ENCODE peak calls at places on chromosomes 11 and 22, in ten cellular contexts. M is IMR-90, K is NT2/D1, O is adipocyte, A is HCT116, H is left lung, L is cardiac muscle cell, N is neural progenitor cell, C is small intestine, P is uterus. X is an unnamed sample. For H3K9me3, the result is how much of the 10 kb centered on the place peaks cover.

GRCh38 chr22:37420656-37421467 is 6.4 kb downstream of the ELFN2 start:
- DNase-seq in M (peak), K (no peak), O (no peak), A (no peak), H (no peak), L (no peak), N (no peak), C (no peak), P (no peak), X (peak)

GRCh38 chr11:117820071-117820470 is 4.5 kb downstream of the FXYD2 start:
- DNase-seq in M (no peak), K (no peak), O (no peak), A (no peak), H (peak), L (no peak), N (no peak), C (peak), P (no peak), X (peak)

GRCh38 chr11:11211186-11211585 is 141.9 kb downstream of the CSNK2A3 start:
- DNase-seq in M (no peak), K (no peak), O (no peak), A (no peak), H (no peak), L (no peak), N (no peak), C (no peak), P (no peak), X (no peak)

GRCh38 chr11:11171854-11172253 is 181.2 kb downstream of the CSNK2A3 start:
- DNase-seq in M (no peak), K (no peak), O (no peak), A (no peak), H (no peak), L (no peak), N (no peak), C (peak), P (no peak), X (no peak)

GRCh38 chr11:39806652-39807051 is 1652.8 kb downstream of the LRRC4C start:
- DNase-seq in M (no peak), K (no peak), O (no peak), A (no peak), H (no peak), L (no peak), N (no peak), C (no peak), P (no peak), X (no peak)

GRCh38 chr22:25774575-25775026 is 32.6 kb downstream of the MYO18B start:
- DNase-seq in M (no peak), K (peak), O (peak), A (no peak), H (no peak), L (no peak), N (peak), C (no peak), P (no peak), X (no peak)

GRCh38 chr22:38862375-38863329 is 9.4 kb downstream of the CBX6 start:
- DNase-seq in M (no peak), K (no peak), O (peak), A (no peak), H (no peak), L (peak), N (peak), C (no peak), P (peak), X (no peak)

GRCh38 chr11:43327987-43328386 is 16.2 kb downstream of the API5 start:
- DNase-seq in M (peak), K (no peak), O (peak), A (no peak), H (no peak), L (no peak), N (no peak), C (peak), P (no peak), X (no peak)

GRCh38 chr11:78310500-78310909 is 107.1 kb downstream of the GAB2 start:
- DNase-seq in M (peak), K (no peak), O (no peak), A (no peak), H (no peak), L (no peak), N (no peak), C (peak), P (peak), X (peak)

GRCh38 chr11:43419460-43419859 is 60.7 kb downstream of the TTC17 start:
- DNase-seq in M (peak), K (peak), O (peak), A (peak), H (no peak), L (peak), N (peak), C (peak), P (no peak), X (no peak)

GRCh38 chr11:13015753-13016152 is 6.6 kb downstream of the RASSF10 start:
- DNase-seq in M (no peak), K (no peak), O (no peak), A (no peak), H (no peak), L (peak), N (no peak), C (peak), P (no peak), X (no peak)

GRCh38 chr22:35498026-35498425 is 42.6 kb upstream of the RASD2 start:
- DNase-seq in M (peak), K (no peak), O (no peak), A (no peak), H (no peak), L (no peak), N (no peak), C (no peak), P (no peak), X (no peak)

GRCh38 chr11:15764948-15765347 is 591.4 kb downstream of the SOX6 start:
- DNase-seq in M (no peak), K (no peak), O (no peak), A (no peak), H (no peak), L (no peak), N (no peak), C (peak), P (no peak), X (no peak)

GRCh38 chr11:36363361-36364272 is 67.5 kb downstream of the PRR5L start:
- DNase-seq in M (no peak), K (no peak), O (no peak), A (no peak), H (no peak), L (peak), N (peak), C (peak), P (no peak), X (no peak)

GRCh38 chr22:23397008-23397617 is 183.0 kb downstream of the IGLL1 start:
- DNase-seq in M (no peak), K (no peak), O (no peak), A (no peak), H (no peak), L (no peak), N (no peak), C (no peak), P (no peak), X (no peak)

GRCh38 chr11:70176940-70177689 is 26.0 kb upstream of the FADD start:
- DNase-seq in M (no peak), K (peak), O (peak), A (peak), H (peak), L (peak), N (peak), C (peak), P (no peak), X (peak)

GRCh38 chr11:129368889-129369672 is 6.6 kb upstream of the BARX2 start:
- DNase-seq in M (no peak), K (no peak), O (no peak), A (no peak), H (no peak), L (peak), N (no peak), C (peak), P (no peak), X (no peak)

GRCh38 chr22:19974233-19974861 is 32.7 kb upstream of the TXNRD2 start:
- DNase-seq in M (peak), K (peak), O (peak), A (peak), H (no peak), L (peak), N (peak), C (peak), P (no peak), X (peak)

GRCh38 chr11:72573380-72573949 is 100.8 kb downstream of the PDE2A start:
- DNase-seq in M (peak), K (peak), O (peak), A (peak), H (no peak), L (peak), N (peak), C (peak), P (no peak), X (no peak)

GRCh38 chr11:73236879-73237278 is 18.8 kb downstream of the P2RY2 start:
- DNase-seq in M (peak), K (peak), O (peak), A (peak), H (no peak), L (peak), N (peak), C (peak), P (no peak), X (no peak)

GRCh38 chr11:99937330-99937729 is 749.8 kb upstream of the ARHGAP42 start:
- DNase-seq in M (no peak), K (no peak), O (no peak), A (no peak), H (no peak), L (no peak), N (no peak), C (no peak), P (no peak), X (no peak)

GRCh38 chr11:69916806-69917387 is 97.7 kb upstream of the FGF3 start:
- DNase-seq in M (no peak), K (no peak), O (no peak), A (no peak), H (no peak), L (no peak), N (no peak), C (no peak), P (peak), X (no peak)

GRCh38 chr11:72634016-72634415 is 40.2 kb downstream of the PDE2A start:
- DNase-seq in M (no peak), K (no peak), O (no peak), A (no peak), H (peak), L (no peak), N (no peak), C (no peak), P (no peak), X (no peak)

GRCh38 chr11:126452718-126453117 is 97.2 kb downstream of the ST3GAL4 start:
- DNase-seq in M (no peak), K (no peak), O (no peak), A (no peak), H (no peak), L (no peak), N (no peak), C (no peak), P (no peak), X (no peak)

GRCh38 chr11:69075421-69076128 is 26.8 kb downstream of the TPCN2 start:
- DNase-seq in M (peak), K (no peak), O (peak), A (peak), H (no peak), L (no peak), N (no peak), C (no peak), P (peak), X (peak)

GRCh38 chr11:106988151-106988806 is 30.0 kb downstream of the GUCY1A2 start:
- DNase-seq in M (peak), K (no peak), O (peak), A (no peak), H (no peak), L (no peak), N (no peak), C (no peak), P (peak), X (no peak)

GRCh38 chr22:23899042-23899745 is 5.0 kb downstream of the MIF start:
- DNase-seq in M (no peak), K (no peak), O (no peak), A (no peak), H (no peak), L (no peak), N (no peak), C (no peak), P (no peak), X (no peak)

DNA sequence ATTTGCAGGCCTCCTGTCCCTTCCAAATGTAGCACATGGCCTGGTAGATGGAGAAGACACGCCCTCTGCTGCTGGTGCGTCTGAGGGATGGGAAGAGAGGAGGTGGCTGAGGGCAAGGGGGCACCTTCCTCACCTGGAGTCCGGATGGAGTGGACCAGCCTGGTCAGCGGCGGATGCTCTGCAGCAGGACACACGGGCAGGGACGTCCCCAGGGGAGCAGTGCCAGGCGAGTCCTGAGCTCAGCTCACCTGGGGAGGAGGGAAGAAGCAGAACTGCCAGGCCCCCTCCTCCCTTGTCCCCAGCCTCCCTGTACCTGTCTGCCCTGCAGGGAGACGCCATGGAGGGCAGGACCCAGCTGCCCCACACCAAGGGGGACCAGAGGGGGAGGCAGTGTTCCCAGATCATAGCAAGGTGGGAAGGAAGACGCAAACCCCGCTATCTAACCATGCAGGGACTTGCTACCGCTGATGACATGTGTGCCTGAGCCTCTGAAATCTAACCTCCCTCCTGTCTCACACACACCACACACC is 1495.9 kb downstream of the BRD1 start:
- DNase-seq in M (no peak), K (no peak), O (no peak), A (no peak), H (no peak), L (no peak), N (no peak), C (no peak), P (no peak), X (no peak)
- H3K9me3 ChIP-seq in M (half or more), K (under half), O (under half), A (under half), H (under half), L (under half), N (under half), C (under half), P (under half), X (under half)

DNA sequence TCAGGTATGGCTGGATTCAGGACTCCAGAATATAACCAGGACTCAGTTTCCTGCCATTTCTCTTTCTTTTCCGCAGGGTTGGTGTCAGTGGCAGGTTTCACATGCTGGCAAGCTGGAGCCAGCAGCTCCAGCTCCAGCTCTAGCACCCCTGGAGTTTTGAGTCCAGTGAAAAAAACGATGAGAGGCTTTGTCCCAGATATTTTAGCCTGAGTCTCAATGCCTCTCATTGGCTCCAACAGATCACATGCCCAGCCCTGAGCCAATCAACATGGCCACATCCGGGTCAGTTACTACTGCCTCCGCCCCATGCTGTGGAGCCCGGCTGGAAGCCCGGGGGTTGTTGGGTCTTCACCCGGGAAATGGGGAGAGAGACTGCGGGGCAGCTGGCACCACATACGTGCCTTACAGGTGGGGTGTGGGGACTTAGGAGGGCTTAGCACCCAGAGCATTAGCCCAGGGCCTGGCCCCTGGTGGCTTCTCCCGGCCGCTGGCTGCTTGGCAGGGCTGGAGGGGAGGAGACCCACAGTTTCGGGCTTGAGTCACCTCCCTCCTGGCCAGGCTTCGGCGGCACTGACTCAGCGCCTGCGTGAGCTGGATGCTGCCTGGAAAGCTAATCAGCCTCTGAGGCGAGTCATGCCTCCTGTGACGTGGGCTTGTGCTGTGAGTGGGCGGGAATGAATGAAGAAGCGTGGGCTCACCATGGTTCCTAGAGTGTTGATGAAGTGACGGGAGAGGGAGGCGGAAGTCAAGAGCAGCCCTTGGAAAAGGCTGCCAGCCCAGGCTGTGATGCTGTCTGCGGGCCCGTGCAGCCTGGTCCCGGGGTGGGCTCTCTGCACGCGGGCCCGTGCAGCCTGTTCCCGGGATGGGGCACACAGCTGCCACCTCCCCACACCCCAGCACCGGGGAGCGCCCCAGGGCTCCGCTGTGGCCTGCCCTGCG is 15.3 kb upstream of the MRTFA start:
- DNase-seq in M (peak), K (no peak), O (peak), A (peak), H (peak), L (peak), N (peak), C (peak), P (peak), X (peak)
- H3K4me3 ChIP-seq in M (peak), K (peak), O (peak), A (peak), H (no peak), L (no peak), N (peak), C (no peak), P (peak), X (no peak)

GRCh38 chr11:102966011-102966410 is 10.5 kb upstream of the MMP13 start:
- DNase-seq in M (no peak), K (no peak), O (peak), A (no peak), H (no peak), L (no peak), N (no peak), C (no peak), P (no peak), X (no peak)
- H3K9me3 ChIP-seq in M (under half), K (under half), O (under half), A (under half), H (under half), L (under half), N (under half), C (under half), P (under half), X (under half)

GRCh38 chr11:6402561-6402981 is 12.3 kb downstream of the SMPD1 start:
- DNase-seq in M (peak), K (no peak), O (no peak), A (no peak), H (no peak), L (no peak), N (no peak), C (peak), P (no peak), X (no peak)
- H3K4me3 ChIP-seq in M (no peak), K (no peak), O (no peak), A (no peak), H (no peak), L (no peak), N (no peak), C (no peak), P (no peak), X (no peak)

X was measured in mucosa of descending colon.